ENCODE peak calls at places on chromosome 2, in seven cellular contexts. A is naive thymus-derived CD4-positive, alpha-beta T cell; L is pancreas; Q is Panc1; H is left ventricle myocardium inferior; R is aorta; W is CD8-positive, alpha-beta T cell. M is an unnamed sample. For H3K27me3 and H3K36me3, the result is how much of the 10 kb centered on the place peaks cover.

GRCh38 chr2:18253686-18254197 is 306.7 kb downstream of the RDH14 start:
- DNase-seq in Q (no peak), L (no peak), W (no peak), R (no peak), H (no peak), A (no peak), M (no peak)

GRCh38 chr2:114537777-114538176 is 95.3 kb downstream of the DPP10 start:
- DNase-seq in H (no peak), Q (no peak), A (no peak), L (no peak), W (no peak), R (no peak), M (no peak)

GRCh38 chr2:167052825-167053224 is 164.5 kb downstream of the XIRP2 start:
- DNase-seq in A (no peak), Q (no peak), W (no peak), L (no peak), H (no peak), R (no peak), M (no peak)

GRCh38 chr2:145530653-145531052 is 1010.7 kb upstream of the ZEB2 start:
- DNase-seq in A (no peak), Q (no peak), L (no peak), H (no peak), R (no peak), W (no peak), M (no peak)

GRCh38 chr2:221282386-221282785 is 289.7 kb downstream of the EPHA4 start:
- DNase-seq in W (no peak), Q (no peak), A (no peak), H (no peak), L (peak), R (no peak), M (no peak)

GRCh38 chr2:210224660-210225460 is at the start of gene ACADL:
- DNase-seq in W (no peak), H (peak), Q (no peak), A (no peak), R (peak), L (peak), M (no peak)

GRCh38 chr2:158518083-158518482 is 61.3 kb downstream of the PKP4 start:
- DNase-seq in A (no peak), R (no peak), H (no peak), L (no peak), W (no peak), Q (no peak), M (no peak)

GRCh38 chr2:115165529-115166109 is 723.2 kb downstream of the DPP10 start:
- DNase-seq in W (no peak), R (no peak), H (no peak), A (no peak), L (peak), Q (peak), M (peak)

GRCh38 chr2:152718909-152719645 is 657 bp downstream of the ARL6IP6 start:
- DNase-seq in A (no peak), Q (no peak), R (no peak), H (no peak), L (no peak), W (no peak), M (no peak)

GRCh38 chr2:9578475-9579235 is 23.0 kb upstream of the ADAM17 start:
- DNase-seq in Q (no peak), W (no peak), R (no peak), A (no peak), L (no peak), H (no peak), M (no peak)

GRCh38 chr2:42021490-42021889 is 26.3 kb upstream of the PKDCC start:
- DNase-seq in Q (no peak), H (no peak), A (no peak), L (no peak), R (no peak), W (no peak), M (no peak)

GRCh38 chr2:10042301-10043161 is 819 bp upstream of the KLF11 start:
- DNase-seq in A (peak), H (peak), R (peak), W (peak), Q (peak), L (peak), M (no peak)

GRCh38 chr2:184596819-184597411 is 1.4 kb upstream of the ZNF804A start:
- DNase-seq in R (no peak), Q (no peak), W (no peak), H (no peak), A (no peak), L (no peak), M (no peak)

GRCh38 chr2:112584891-112585250 is 462 bp downstream of the CHCHD5 start:
- DNase-seq in W (no peak), R (no peak), A (no peak), Q (no peak), L (no peak), H (no peak), M (no peak)

GRCh38 chr2:199261221-199261620 is 196.5 kb downstream of the SATB2 start:
- DNase-seq in A (no peak), R (no peak), L (no peak), W (no peak), H (no peak), Q (no peak), M (no peak)

GRCh38 chr2:113039158-113039557 is 13.5 kb downstream of the IL36B start:
- DNase-seq in R (no peak), H (no peak), Q (no peak), A (no peak), W (no peak), L (peak), M (no peak)

GRCh38 chr2:29829841-29830240 is 91.5 kb downstream of the ALK start:
- DNase-seq in Q (no peak), R (no peak), L (no peak), A (no peak), W (no peak), H (no peak), M (no peak)

GRCh38 chr2:2721296-2721835 is 390.3 kb upstream of the MYT1L start:
- DNase-seq in A (no peak), Q (no peak), L (no peak), R (peak), W (no peak), H (no peak), M (no peak)

GRCh38 chr2:28340312-28341202 is 52.1 kb upstream of the FOSL2 start:
- DNase-seq in W (no peak), Q (no peak), L (no peak), H (no peak), R (peak), A (no peak), M (no peak)

GRCh38 chr2:205650450-205650849 is 31.9 kb upstream of the NRP2 start:
- DNase-seq in A (no peak), R (no peak), W (no peak), Q (no peak), H (no peak), L (no peak), M (peak)

GRCh38 chr2:30823452-30823851 is 16.2 kb upstream of the CAPN13 start:
- DNase-seq in Q (no peak), H (no peak), L (no peak), R (no peak), A (no peak), W (no peak), M (no peak)

GRCh38 chr2:75896779-75897366 is 186.2 kb upstream of the GCFC2 start:
- DNase-seq in L (peak), A (no peak), R (no peak), H (no peak), Q (peak), W (no peak), M (peak)

GRCh38 chr2:3597567-3597966 is 2.7 kb downstream of the COLEC11 start:
- DNase-seq in H (no peak), L (no peak), Q (no peak), R (peak), A (no peak), W (no peak), M (no peak)

GRCh38 chr2:214019229-214019972 is 391.5 kb upstream of the VWC2L start:
- DNase-seq in L (peak), W (no peak), R (no peak), Q (peak), H (no peak), A (no peak), M (no peak)

GRCh38 chr2:116776556-116776955 is 1037.9 kb upstream of the DDX18 start:
- DNase-seq in W (no peak), A (no peak), L (no peak), Q (no peak), R (no peak), H (no peak), M (no peak)

GRCh38 chr2:43159797-43160196 is 66.6 kb downstream of the ZFP36L2 start:
- DNase-seq in W (no peak), Q (no peak), R (no peak), L (no peak), A (no peak), H (no peak), M (no peak)

GRCh38 chr2:444937-445884 is 157.3 kb upstream of the ALKAL2 start:
- DNase-seq in R (no peak), Q (no peak), A (peak), W (peak), L (no peak), H (no peak), M (no peak)

GRCh38 chr2:195480121-195480520 is 176.9 kb upstream of the SLC39A10 start:
- DNase-seq in H (no peak), Q (no peak), W (no peak), R (no peak), L (no peak), A (no peak), M (no peak)

GRCh38 chr2:41900299-41900698 is 147.5 kb upstream of the PKDCC start:
- DNase-seq in Q (no peak), H (no peak), A (no peak), W (no peak), L (no peak), R (no peak), M (no peak)

GRCh38 chr2:134489732-134490384 is 228.9 kb downstream of the TMEM163 start:
- DNase-seq in Q (no peak), H (no peak), A (no peak), L (no peak), R (no peak), W (no peak), M (no peak)

GRCh38 chr2:3768960-3769765 is 65.8 kb downstream of the DCDC2C start:
- DNase-seq in A (no peak), H (no peak), W (no peak), Q (no peak), L (no peak), R (no peak), M (no peak)

GRCh38 chr2:238727585-238728321 is 120.1 kb upstream of the TWIST2 start:
- DNase-seq in L (no peak), H (peak), A (no peak), Q (no peak), R (peak), W (no peak), M (no peak)

GRCh38 chr2:238726670-238727584 is 121.0 kb upstream of the TWIST2 start:
- DNase-seq in Q (no peak), H (no peak), W (no peak), L (no peak), A (no peak), R (no peak), M (no peak)

GRCh38 chr2:238730001-238730669 is 117.8 kb upstream of the TWIST2 start:
- DNase-seq in Q (no peak), A (no peak), R (no peak), W (no peak), L (no peak), H (no peak), M (no peak)

GRCh38 chr2:238729261-238729935 is 118.5 kb upstream of the TWIST2 start:
- DNase-seq in W (no peak), L (no peak), Q (no peak), H (no peak), R (no peak), A (no peak), M (no peak)

DNA sequence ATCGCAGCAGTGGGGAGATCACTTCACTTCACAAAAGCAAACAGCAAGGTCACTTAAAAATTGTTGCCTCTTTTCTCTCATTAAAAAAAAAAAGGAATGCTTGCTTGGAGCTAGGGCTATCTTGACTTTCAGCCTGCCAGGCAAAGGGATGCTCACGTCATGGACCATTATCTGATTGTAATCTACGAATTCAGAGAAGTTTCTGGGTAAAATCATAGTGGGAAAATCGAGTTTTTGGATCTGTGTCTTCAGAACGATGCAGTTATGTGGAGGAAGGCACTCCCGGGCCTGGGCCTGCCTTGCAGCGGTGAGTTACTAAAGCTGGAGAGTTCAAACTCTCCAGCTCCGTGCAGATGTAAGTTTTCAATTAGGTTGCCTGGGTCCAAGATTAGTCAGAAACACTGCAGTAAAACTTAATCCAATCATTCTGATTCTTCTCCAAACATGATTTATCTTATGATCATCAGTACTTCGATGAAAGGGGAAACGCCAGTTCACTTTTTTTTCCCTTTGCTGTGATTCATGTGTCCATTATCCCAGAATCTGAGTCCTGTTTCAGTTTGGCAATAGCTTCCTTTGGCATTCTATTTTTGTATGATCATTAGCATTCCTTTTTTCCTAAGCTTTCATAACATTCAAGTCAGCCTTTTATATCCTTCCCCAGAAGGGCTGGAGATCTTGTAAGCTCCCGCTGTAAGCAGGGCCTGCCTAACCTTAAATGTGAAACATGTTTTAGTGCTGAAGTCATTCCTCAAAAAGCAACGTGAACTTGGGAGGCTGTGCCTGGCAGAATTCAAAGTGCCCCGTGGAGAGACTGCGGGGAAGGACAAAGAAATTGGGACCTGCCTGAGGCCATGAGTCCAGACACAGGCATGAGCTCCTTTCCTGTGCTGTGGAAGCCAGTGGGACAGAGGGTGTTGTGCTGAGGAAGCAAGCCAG is 119.3 kb upstream of the TWIST2 start:
- DNase-seq in Q (no peak), A (no peak), H (no peak), L (no peak), W (no peak), R (no peak), M (no peak)
- H3K27ac ChIP-seq in Q (no peak), A (no peak), H (peak), L (no peak), W (no peak), R (peak), M (no peak)

GRCh38 chr2:110794390-110794789 is 62.0 kb downstream of the ACOXL start:
- DNase-seq in Q (no peak), R (no peak), L (no peak), W (no peak), H (no peak), A (no peak), M (no peak)

GRCh38 chr2:110793034-110793433 is 60.7 kb downstream of the ACOXL start:
- DNase-seq in H (no peak), W (no peak), A (no peak), L (no peak), R (no peak), Q (no peak), M (no peak)

GRCh38 chr2:110796724-110797301 is 64.4 kb downstream of the ACOXL start:
- DNase-seq in A (no peak), Q (no peak), H (no peak), R (no peak), L (peak), W (no peak), M (no peak)

GRCh38 chr2:110790907-110791306 is 58.5 kb downstream of the ACOXL start:
- DNase-seq in R (no peak), W (no peak), A (no peak), H (no peak), Q (no peak), L (no peak), M (no peak)

GRCh38 chr2:110794951-110795350 is 62.6 kb downstream of the ACOXL start:
- DNase-seq in Q (no peak), H (no peak), R (no peak), A (no peak), L (no peak), W (no peak), M (no peak)
- H3K27me3 ChIP-seq in Q (under half), H (under half), R (under half), A (under half), L (under half), W (under half), M (under half)

DNA sequence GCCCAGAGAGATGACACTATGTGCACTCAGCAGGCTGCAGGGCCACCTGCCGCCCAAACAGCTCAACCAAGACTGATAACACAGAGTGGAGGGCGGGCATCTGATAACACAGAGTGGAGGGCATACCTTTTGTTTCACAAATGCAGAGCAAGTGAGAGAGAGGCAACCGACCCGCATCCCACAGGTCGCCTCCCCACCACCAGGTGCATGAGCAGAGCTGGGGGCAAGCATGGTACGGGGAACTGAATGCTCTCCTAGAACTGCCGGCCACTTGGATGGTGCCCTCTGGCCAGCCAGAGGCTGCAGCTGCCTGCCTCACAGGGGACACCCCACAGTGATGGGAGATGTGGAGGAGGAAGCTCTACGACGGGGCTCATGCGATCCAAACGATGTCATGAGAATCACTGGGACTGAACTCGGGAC is 49.5 kb downstream of the ANO7 start:
- DNase-seq in H (no peak), W (no peak), A (no peak), R (peak), Q (no peak), L (no peak), M (no peak)
- H3K36me3 ChIP-seq in H (half or more), W (half or more), A (half or more), R (under half), Q (under half), L (half or more), M (half or more)

GRCh38 chr2:230797515-230798495 is 66.9 kb upstream of the ITM2C start:
- DNase-seq in Q (no peak), H (no peak), A (no peak), R (no peak), W (no peak), L (no peak), M (no peak)

GRCh38 chr2:230793573-230794359 is 71.0 kb upstream of the ITM2C start:
- DNase-seq in R (peak), Q (peak), A (peak), W (peak), L (no peak), H (peak), M (no peak)

GRCh38 chr2:230796280-230796862 is 68.4 kb upstream of the ITM2C start:
- DNase-seq in L (no peak), A (no peak), Q (no peak), H (no peak), R (no peak), W (no peak), M (no peak)

GRCh38 chr2:230795856-230796255 is 68.9 kb upstream of the ITM2C start:
- DNase-seq in W (no peak), R (no peak), H (no peak), A (no peak), Q (no peak), L (no peak), M (no peak)

GRCh38 chr2:230794472-230794871 is 70.3 kb upstream of the ITM2C start:
- DNase-seq in Q (no peak), A (no peak), H (no peak), L (no peak), R (no peak), W (peak), M (no peak)
- H3K27ac ChIP-seq in Q (peak), A (peak), H (peak), L (no peak), R (peak), W (peak), M (no peak)

DNA sequence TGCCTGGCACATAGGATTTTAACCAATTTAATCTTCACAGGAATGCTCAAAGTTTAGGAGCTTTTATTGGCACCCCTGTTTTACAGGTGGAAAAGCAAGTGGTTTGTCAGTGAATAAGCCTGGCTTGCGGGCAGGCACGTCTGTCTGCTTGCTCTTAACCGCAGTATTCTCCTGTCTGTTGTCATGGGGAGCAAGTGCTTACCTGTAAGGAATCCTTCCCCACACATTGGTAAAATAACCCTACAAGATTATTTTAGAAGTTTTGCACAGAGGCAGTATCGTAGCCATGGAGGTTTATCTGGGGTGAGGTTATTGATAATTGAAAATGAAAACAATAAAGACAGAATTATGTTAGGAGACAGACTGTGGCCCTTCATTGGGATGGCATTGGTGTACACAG is 174.9 kb downstream of the AGAP1 start:
- DNase-seq in R (no peak), H (no peak), Q (no peak), A (no peak), L (no peak), W (no peak), M (no peak)
- H3K27me3 ChIP-seq in R (under half), H (under half), Q (under half), A (under half), L (under half), W (under half), M (under half)

GRCh38 chr2:102145107-102145506 is 2.6 kb downstream of the IL1R1 start:
- DNase-seq in W (no peak), H (no peak), L (no peak), A (no peak), Q (no peak), R (no peak), M (no peak)
- H3K36me3 ChIP-seq in W (under half), H (under half), L (under half), A (under half), Q (under half), R (under half), M (under half)

GRCh38 chr2:16140771-16141640 is 200.7 kb downstream of the MYCN start:
- DNase-seq in R (no peak), L (no peak), H (no peak), W (no peak), Q (no peak), A (no peak), M (no peak)

GRCh38 chr2:16137080-16137755 is 196.9 kb downstream of the MYCN start:
- DNase-seq in L (no peak), Q (no peak), H (no peak), R (no peak), A (no peak), W (no peak), M (no peak)

GRCh38 chr2:16139663-16140610 is 199.6 kb downstream of the MYCN start:
- DNase-seq in L (no peak), Q (no peak), H (no peak), A (peak), W (no peak), R (no peak), M (no peak)

GRCh38 chr2:16136461-16137035 is 196.2 kb downstream of the MYCN start:
- DNase-seq in Q (no peak), A (no peak), H (no peak), L (no peak), R (no peak), W (no peak), M (no peak)

GRCh38 chr2:16138811-16139662 is 198.7 kb downstream of the MYCN start:
- DNase-seq in W (no peak), A (no peak), H (no peak), L (no peak), R (no peak), Q (no peak), M (no peak)
- H3K27ac ChIP-seq in W (no peak), A (no peak), H (no peak), L (no peak), R (no peak), Q (no peak), M (no peak)

M was measured in iPS DF 6.9.